ENCODE peak calls at places on chromosomes 16 and 17, in nine cellular contexts. N is heart left ventricle, D is lower lobe of right lung, O is psoas muscle, W is A549, Q is Caco-2, Y is fibroblast of pulmonary artery, Z is upper lobe of right lung, K is progenitor cell of endocrine pancreas. J is an unnamed sample.

GRCh38 chr17:58317421-58318064 is 11.1 kb downstream of the TSPOAP1 start:
- DNase-seq in O (no peak), Z (peak; percentile 60), Y (peak; percentile 61), D (no peak), Q (peak; percentile 83), N (peak; percentile 44), W (peak; percentile 77), K (no peak), J (peak; percentile 87)

GRCh38 chr17:51000835-51001638 is 119.6 kb downstream of the SPAG9 start:
- DNase-seq in N (no peak), D (no peak), K (no peak), Z (no peak), W (peak; percentile 78), Q (peak; percentile 66), O (no peak), Y (peak; percentile 88), J (peak; percentile 73)

GRCh38 chr16:69241911-69242310 is 54.9 kb downstream of the SNTB2 start:
- DNase-seq in Q (no peak), Z (no peak), O (no peak), Y (peak; percentile 17), K (no peak), W (no peak), D (no peak), N (no peak), J (no peak)

GRCh38 chr17:14717849-14718248 is 417.0 kb downstream of the HS3ST3B1 start:
- DNase-seq in Z (no peak), K (no peak), O (no peak), N (no peak), Q (no peak), D (no peak), W (no peak), Y (no peak), J (no peak)

GRCh38 chr16:26905336-26905735 is 161.4 kb upstream of the C16orf82 start:
- DNase-seq in W (no peak), O (no peak), Z (no peak), Q (no peak), N (no peak), D (no peak), Y (no peak), K (no peak), J (no peak)

GRCh38 chr17:31443386-31443785 is 51.9 kb downstream of the RAB11FIP4 start:
- DNase-seq in Q (no peak), K (no peak), D (no peak), N (no peak), W (no peak), Z (no peak), O (no peak), Y (no peak), J (no peak)

GRCh38 chr17:57438031-57438731 is 181.9 kb downstream of the MSI2 start:
- DNase-seq in D (no peak), O (no peak), N (no peak), Z (no peak), W (no peak), Q (no peak), Y (no peak), K (no peak), J (no peak)

GRCh38 chr16:405548-406506 is 4.1 kb downstream of the DECR2 start:
- DNase-seq in Y (no peak), D (no peak), O (no peak), N (no peak), Q (peak; percentile 60), K (no peak), W (no peak), Z (no peak), J (no peak)

GRCh38 chr17:42179911-42180410 is 981 bp downstream of the KCNH4 start:
- DNase-seq in Z (no peak), O (peak; percentile 72), Y (peak; percentile 51), W (peak; percentile 42), Q (peak; percentile 70), N (peak; percentile 68), K (peak; percentile 53), D (no peak), J (peak; percentile 34)

GRCh38 chr16:84029297-84030096 is 13.1 kb downstream of the SLC38A8 start:
- DNase-seq in Q (no peak), O (no peak), W (no peak), D (no peak), Y (no peak), K (no peak), Z (no peak), N (no peak), J (peak; percentile 74)

GRCh38 chr17:32876414-32877163 is at the start of gene MYO1D:
- DNase-seq in Y (no peak), D (peak; percentile 83), Q (peak; percentile 88), W (peak; percentile 48), N (no peak), O (peak; percentile 59), Z (peak; percentile 90), K (peak; percentile 71), J (no peak)

GRCh38 chr17:27810211-27810901 is 10.0 kb upstream of the NOS2 start:
- DNase-seq in K (no peak), N (no peak), D (no peak), Q (no peak), Z (no peak), O (no peak), Y (no peak), W (no peak), J (no peak)

GRCh38 chr17:82372591-82373452 is 1.3 kb downstream of the UTS2R start:
- DNase-seq in D (peak; percentile 53), Z (no peak), Q (no peak), N (peak; percentile 12), Y (no peak), K (no peak), W (no peak), O (peak; percentile 35), J (no peak)

GRCh38 chr17:79835953-79836951 is 3.0 kb downstream of the CBX4 start:
- DNase-seq in Y (no peak), N (no peak), Z (peak; percentile 90), K (peak; percentile 69), O (no peak), W (peak; percentile 61), Q (peak; percentile 59), D (peak; percentile 84), J (peak; percentile 95)

GRCh38 chr17:79835470-79835899 is 3.8 kb downstream of the CBX4 start:
- DNase-seq in Q (peak; percentile 22), Z (no peak), D (peak; percentile 44), W (no peak), N (no peak), K (no peak), O (no peak), Y (no peak), J (peak; percentile 14)

GRCh38 chr17:79837888-79838540 is 1.2 kb downstream of the CBX4 start:
- DNase-seq in W (no peak), O (no peak), Y (no peak), Z (no peak), N (peak; percentile 66), D (no peak), K (no peak), Q (no peak), J (no peak)

GRCh38 chr17:79838541-79839274 is 532 bp downstream of the CBX4 start:
- DNase-seq in Y (peak; percentile 69), W (peak; percentile 70), O (peak; percentile 72), Z (peak; percentile 82), N (peak; percentile 79), K (peak; percentile 39), Q (peak; percentile 55), D (peak; percentile 70), J (peak; percentile 67)

GRCh38 chr17:79836952-79837887 is 2.0 kb downstream of the CBX4 start:
- DNase-seq in N (peak; percentile 78), O (peak; percentile 86), W (peak; percentile 94), Q (peak; percentile 62), Y (peak; percentile 86), K (peak; percentile 31), Z (peak; percentile 95), D (peak; percentile 94), J (peak; percentile 93)
- TF ChIP-seq CTCF in N (peak; percentile 21), O (peak; percentile 9), W (no peak), Q (no peak), Y (peak; percentile 25), K (peak; percentile 20), Z (peak; percentile 19), D (peak; percentile 34), J (no peak)

GRCh38 chr17:78723001-78723796 is 58.9 kb downstream of the CYTH1 start:
- DNase-seq in W (no peak), K (no peak), D (no peak), N (no peak), Z (no peak), Y (no peak), O (peak; percentile 68), Q (no peak), J (no peak)
- TF ChIP-seq CTCF in W (no peak), K (no peak), D (no peak), N (no peak), Z (no peak), Y (no peak), O (no peak), Q (no peak), J (no peak)

GRCh38 chr17:66841328-66841727 is 6.4 kb downstream of the CACNG5 start:
- DNase-seq in Z (no peak), D (no peak), O (no peak), Q (peak; percentile 45), Y (no peak), K (no peak), W (no peak), N (no peak), J (no peak)
- TF ChIP-seq CTCF in Z (no peak), D (no peak), O (no peak), Q (peak; percentile 47), Y (no peak), K (no peak), W (no peak), N (no peak), J (no peak)

GRCh38 chr17:75455896-75456416 is 479 bp upstream of the TMEM94 start:
- DNase-seq in W (no peak), K (no peak), D (peak; percentile 54), Y (no peak), Q (no peak), O (peak; percentile 62), Z (no peak), N (no peak), J (no peak)

GRCh38 chr17:75457047-75457654 is 716 bp downstream of the TMEM94 start:
- DNase-seq in Z (peak; percentile 70), O (peak; percentile 59), Q (peak; percentile 67), K (no peak), D (peak; percentile 52), W (peak; percentile 36), Y (peak; percentile 47), N (no peak), J (peak; percentile 40)

GRCh38 chr17:75454193-75454592 is 2.2 kb upstream of the TMEM94 start:
- DNase-seq in Z (no peak), Y (no peak), O (no peak), W (no peak), N (no peak), Q (no peak), K (no peak), D (no peak), J (peak; percentile 72)

GRCh38 chr17:75459246-75459589 is 2.8 kb downstream of the TMEM94 start:
- DNase-seq in W (no peak), O (no peak), Z (no peak), Y (no peak), N (no peak), Q (no peak), D (no peak), K (no peak), J (no peak)

GRCh38 chr17:75456417-75457046 is at the start of gene TMEM94:
- DNase-seq in O (peak; percentile 97), N (peak; percentile 96), Y (peak; percentile 98), W (peak; percentile 99), Z (peak; percentile 95), K (peak; percentile 84), Q (peak; percentile 96), D (peak; percentile 93), J (peak; percentile 97)
- TF ChIP-seq CTCF in O (no peak), N (no peak), Y (no peak), W (no peak), Z (no peak), K (no peak), Q (no peak), D (no peak), J (no peak)